ENCODE peak calls at places on chromosome 18, in four cellular contexts. W, T, M and B are unnamed samples.

GRCh38 chr18:13313006-13313661 is 94.6 kb downstream of the LDLRAD4 start:
- DNase-seq in M (peak), W (no peak), T (no peak), B (no peak)

GRCh38 chr18:48942554-48943261 is 8.1 kb downstream of the SMAD7 start:
- DNase-seq in T (no peak), W (no peak), M (peak), B (no peak)

GRCh38 chr18:46071894-46072867 is at the start of gene PSTPIP2:
- DNase-seq in W (no peak), T (peak), M (peak), B (peak)

GRCh38 chr18:13159579-13159978 is 59.0 kb upstream of the LDLRAD4 start:
- DNase-seq in M (no peak), T (peak), W (no peak), B (no peak)

GRCh38 chr18:48777737-48778111 is 173.0 kb downstream of the SMAD7 start:
- DNase-seq in T (no peak), W (no peak), M (no peak), B (no peak)

GRCh38 chr18:22563098-22563707 is 145.5 kb upstream of the CTAGE1 start:
- DNase-seq in T (peak), M (peak), W (peak), B (peak)

GRCh38 chr18:25815659-25816058 is 274.8 kb downstream of the SS18 start:
- DNase-seq in W (no peak), M (no peak), T (no peak), B (no peak)

GRCh38 chr18:78659748-78660147 is 319.9 kb upstream of the SALL3 start:
- DNase-seq in W (no peak), T (no peak), M (no peak), B (no peak)

GRCh38 chr18:3725100-3725499 is 275.1 kb downstream of the TGIF1 start:
- DNase-seq in T (no peak), W (no peak), M (no peak), B (no peak)

GRCh38 chr18:600107-600506 is 3.3 kb downstream of the CLUL1 start:
- DNase-seq in T (no peak), M (no peak), W (no peak), B (no peak)

GRCh38 chr18:59423251-59423650 is 64.2 kb upstream of the LMAN1 start:
- DNase-seq in M (no peak), W (no peak), T (no peak), B (no peak)

GRCh38 chr18:34028341-34028740 is 196.4 kb downstream of the NOL4 start:
- DNase-seq in T (no peak), W (no peak), M (peak), B (peak)

GRCh38 chr18:79802298-79802697 is 4.6 kb downstream of the KCNG2 start:
- DNase-seq in T (no peak), M (no peak), W (no peak), B (no peak)

GRCh38 chr18:6561029-6561861 is 146.5 kb upstream of the L3MBTL4 start:
- DNase-seq in T (no peak), W (no peak), M (peak), B (peak)

GRCh38 chr18:10170375-10170774 is 256.6 kb downstream of the VAPA start:
- DNase-seq in T (no peak), W (no peak), M (no peak), B (no peak)

GRCh38 chr18:8615397-8616025 is 6.3 kb downstream of the RAB12 start:
- DNase-seq in T (no peak), W (no peak), M (no peak), B (peak)

GRCh38 chr18:43936176-43936575 is 658.9 kb upstream of the SYT4 start:
- DNase-seq in W (no peak), T (no peak), M (no peak), B (no peak)